ENCODE peak calls at places on chromosomes 6 and 20, in nine cellular contexts. G is psoas muscle, J is mesenchymal stem cell, F is uterus, X is stomach, L is IMR-90, W is aorta, Z is spleen, Q is right cardiac atrium. P is an unnamed sample. For H3K4me1, the result is how much of the 10 kb centered on the place peaks cover.

GRCh38 chr6:119821380-119821779 is 471.8 kb upstream of the MAN1A1 start:
- DNase-seq in G (no peak), J (no peak), F (no peak), X (no peak), L (no peak), W (no peak), Z (no peak), Q (no peak), P (no peak)

GRCh38 chr6:137970368-137970767 is 103.3 kb downstream of the TNFAIP3 start:
- DNase-seq in G (no peak), J (no peak), F (no peak), X (no peak), L (no peak), W (no peak), Z (no peak), Q (no peak), P (no peak)

GRCh38 chr6:11429577-11429976 is 108.0 kb upstream of the TMEM170B start:
- DNase-seq in G (no peak), J (no peak), F (no peak), X (no peak), L (no peak), W (no peak), Z (no peak), Q (no peak), P (peak)

GRCh38 chr6:32664827-32665362 is 1.6 kb downstream of the HLA-DQB1 start:
- DNase-seq in G (peak), J (no peak), F (peak), X (peak), L (no peak), W (no peak), Z (no peak), Q (peak), P (peak)

GRCh38 chr6:100271625-100272024 is 193.1 kb downstream of the SIM1 start:
- DNase-seq in G (no peak), J (no peak), F (no peak), X (no peak), L (no peak), W (no peak), Z (no peak), Q (no peak), P (no peak)

GRCh38 chr6:170045981-170046667 is 244.8 kb downstream of the DLL1 start:
- DNase-seq in G (peak), J (no peak), F (no peak), X (no peak), L (no peak), W (peak), Z (peak), Q (no peak), P (no peak)

GRCh38 chr6:116571683-116572000 is 338 bp downstream of the RWDD1 start:
- DNase-seq in G (no peak), J (no peak), F (no peak), X (no peak), L (no peak), W (no peak), Z (no peak), Q (no peak), P (no peak)

GRCh38 chr6:38400101-38400500 is 239.6 kb downstream of the BTBD9 start:
- DNase-seq in G (no peak), J (no peak), F (no peak), X (no peak), L (no peak), W (no peak), Z (no peak), Q (no peak), P (no peak)

GRCh38 chr6:77123527-77123926 is 339.8 kb downstream of the HTR1B start:
- DNase-seq in G (no peak), J (peak), F (no peak), X (no peak), L (no peak), W (no peak), Z (no peak), Q (no peak), P (no peak)

GRCh38 chr6:9520417-9521151 is 894.3 kb downstream of the TFAP2A start:
- DNase-seq in G (no peak), J (peak), F (no peak), X (no peak), L (peak), W (no peak), Z (no peak), Q (no peak), P (peak)

GRCh38 chr6:155117266-155117665 is 122.2 kb downstream of the TIAM2 start:
- DNase-seq in G (no peak), J (peak), F (no peak), X (no peak), L (peak), W (no peak), Z (no peak), Q (no peak), P (no peak)

GRCh38 chr20:60102665-60103210 is 144.5 kb downstream of the CDH26 start:
- DNase-seq in G (no peak), J (no peak), F (no peak), X (no peak), L (no peak), W (no peak), Z (no peak), Q (no peak), P (peak)

GRCh38 chr6:17907467-17908229 is 79.8 kb downstream of the KIF13A start:
- DNase-seq in G (peak), J (peak), F (peak), X (peak), L (peak), W (peak), Z (peak), Q (peak), P (peak)

DNA sequence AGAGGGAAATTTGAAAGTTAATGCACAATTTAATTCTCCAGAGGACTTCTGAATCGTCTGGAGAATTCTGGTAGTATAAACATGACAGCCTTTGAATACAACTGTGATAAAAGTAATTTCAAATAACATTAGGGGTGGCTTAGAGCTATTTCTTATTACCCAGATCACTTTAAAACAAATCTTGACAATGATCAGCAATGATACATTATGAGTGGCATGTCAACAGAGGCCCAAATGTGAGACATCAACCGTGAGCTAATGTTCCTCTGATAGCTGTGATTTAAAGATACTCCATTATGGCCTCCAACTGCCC is 259.1 kb downstream of the HACE1 start:
- DNase-seq in G (no peak), J (no peak), F (no peak), X (no peak), L (no peak), W (no peak), Z (no peak), Q (no peak), P (no peak)
- H3K4me3 ChIP-seq in G (no peak), J (no peak), F (no peak), X (no peak), L (no peak), W (no peak), Z (no peak), Q (no peak), P (no peak)

GRCh38 chr6:44224154-44224977 is 971 bp downstream of the SLC29A1 start:
- DNase-seq in G (no peak), J (no peak), F (no peak), X (no peak), L (peak), W (peak), Z (peak), Q (no peak), P (peak)
- H3K4me1 ChIP-seq in G (half or more), J (under half), F (under half), X (half or more), L (under half), W (under half), Z (half or more), Q (under half), P (half or more)

GRCh38 chr20:37519508-37520416 is 1.3 kb upstream of the NNAT start:
- DNase-seq in G (peak), J (peak), F (no peak), X (peak), L (no peak), W (no peak), Z (no peak), Q (no peak), P (peak)
- H3K4me3 ChIP-seq in G (peak), J (no peak), F (no peak), X (no peak), L (no peak), W (no peak), Z (no peak), Q (no peak), P (no peak)

GRCh38 chr6:151443449-151443848 is 8.5 kb downstream of the RMND1 start:
- DNase-seq in G (no peak), J (no peak), F (no peak), X (no peak), L (no peak), W (no peak), Z (no peak), Q (no peak), P (no peak)

GRCh38 chr6:151442359-151442758 is 9.6 kb downstream of the RMND1 start:
- DNase-seq in G (no peak), J (no peak), F (no peak), X (no peak), L (no peak), W (no peak), Z (no peak), Q (no peak), P (no peak)

GRCh38 chr6:151440930-151441329 is 11.0 kb downstream of the RMND1 start:
- DNase-seq in G (no peak), J (peak), F (no peak), X (no peak), L (peak), W (no peak), Z (no peak), Q (no peak), P (no peak)

GRCh38 chr6:151441390-151442166 is 10.3 kb downstream of the RMND1 start:
- DNase-seq in G (no peak), J (no peak), F (no peak), X (no peak), L (no peak), W (no peak), Z (no peak), Q (no peak), P (no peak)

GRCh38 chr6:151440498-151440897 is 11.4 kb downstream of the RMND1 start:
- DNase-seq in G (no peak), J (peak), F (no peak), X (no peak), L (no peak), W (no peak), Z (no peak), Q (no peak), P (no peak)
- H3K4me1 ChIP-seq in G (under half), J (under half), F (under half), X (under half), L (under half), W (under half), Z (under half), Q (under half), P (under half)

DNA sequence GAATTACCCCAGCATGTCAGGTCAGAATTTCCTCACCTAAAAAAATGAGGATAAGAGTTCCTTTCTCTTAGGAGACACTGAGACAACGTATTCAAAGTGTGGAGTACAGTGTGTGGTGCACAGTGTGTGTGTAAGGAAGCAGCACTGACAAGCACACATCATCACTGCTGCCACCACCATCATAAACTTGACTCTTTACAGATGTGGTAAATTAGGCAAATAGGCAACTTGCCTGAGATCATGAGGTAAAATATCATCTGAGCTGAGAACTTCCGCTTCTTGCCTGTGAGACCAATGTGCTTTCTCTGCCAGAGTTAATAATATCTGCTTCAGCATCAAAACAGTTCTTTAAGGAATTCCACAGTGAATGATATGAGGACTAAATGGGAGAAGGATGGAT is 52.7 kb downstream of the LYRM4 start:
- DNase-seq in G (no peak), J (no peak), F (peak), X (no peak), L (peak), W (no peak), Z (no peak), Q (no peak), P (no peak)
- H3K4me3 ChIP-seq in G (no peak), J (no peak), F (no peak), X (no peak), L (no peak), W (no peak), Z (no peak), Q (no peak), P (no peak)

GRCh38 chr20:19812696-19813095 is 54.6 kb downstream of the RIN2 start:
- DNase-seq in G (no peak), J (no peak), F (no peak), X (no peak), L (no peak), W (no peak), Z (no peak), Q (no peak), P (no peak)

GRCh38 chr20:19812056-19812455 is 54.0 kb downstream of the RIN2 start:
- DNase-seq in G (no peak), J (no peak), F (no peak), X (no peak), L (peak), W (no peak), Z (no peak), Q (no peak), P (no peak)

GRCh38 chr20:19815553-19815991 is 57.5 kb downstream of the RIN2 start:
- DNase-seq in G (peak), J (peak), F (peak), X (no peak), L (peak), W (no peak), Z (no peak), Q (no peak), P (peak)

GRCh38 chr20:19814241-19814640 is 56.2 kb downstream of the RIN2 start:
- DNase-seq in G (no peak), J (no peak), F (no peak), X (no peak), L (no peak), W (no peak), Z (no peak), Q (no peak), P (no peak)

GRCh38 chr20:19813839-19814238 is 55.8 kb downstream of the RIN2 start:
- DNase-seq in G (no peak), J (no peak), F (no peak), X (no peak), L (peak), W (no peak), Z (no peak), Q (no peak), P (no peak)
- H3K4me1 ChIP-seq in G (under half), J (under half), F (under half), X (under half), L (under half), W (under half), Z (under half), Q (under half), P (under half)